ENCODE peak calls at places on chromosomes 1 and 21, in seven cellular contexts. G is AG04449, W is foreskin fibroblast, D is trophoblast cell, M is fibroblast of pulmonary artery, R is K562, E is psoas muscle. U is an unnamed sample.

GRCh38 chr1:69510026-69510425 is 57.7 kb upstream of the LRRC7 start:
- DNase-seq in D (peak; percentile 13), E (no peak), G (no peak), W (no peak), R (no peak), M (no peak), U (no peak)

GRCh38 chr1:23619299-23620188 is 60.2 kb upstream of the ID3 start:
- DNase-seq in W (peak; percentile 30), G (no peak), R (peak; percentile 92), D (peak; percentile 21), M (no peak), E (peak; percentile 55), U (peak; percentile 87)

GRCh38 chr1:28027238-28027637 is 61.2 kb downstream of the EYA3 start:
- DNase-seq in E (no peak), G (no peak), W (no peak), M (no peak), D (no peak), R (no peak), U (no peak)

GRCh38 chr1:66542811-66543767 is 9.1 kb downstream of the SGIP1 start:
- DNase-seq in G (peak; percentile 60), D (peak; percentile 39), W (peak; percentile 84), E (no peak), M (peak; percentile 61), R (no peak), U (peak; percentile 85)

GRCh38 chr21:34983680-34984086 is 65.4 kb downstream of the RUNX1 start:
- DNase-seq in R (peak; percentile 45), G (no peak), M (peak; percentile 28), E (no peak), W (peak; percentile 90), D (peak; percentile 22), U (no peak)

GRCh38 chr1:98177751-98178150 is 256.9 kb upstream of the DPYD start:
- DNase-seq in E (no peak), M (no peak), R (no peak), G (no peak), D (no peak), W (peak; percentile 48), U (no peak)

GRCh38 chr1:225508538-225509375 is 80.9 kb upstream of the LBR start:
- DNase-seq in R (no peak), W (peak; percentile 95), G (peak; percentile 89), D (peak; percentile 87), E (no peak), M (peak; percentile 99), U (peak; percentile 86)

GRCh38 chr1:214403431-214403830 is 122.5 kb downstream of the SMYD2 start:
- DNase-seq in E (no peak), R (no peak), G (no peak), D (no peak), W (no peak), M (no peak), U (no peak)

GRCh38 chr1:153968400-153968799 is 698 bp downstream of the CREB3L4 start:
- DNase-seq in R (peak; percentile 27), W (no peak), G (no peak), D (no peak), M (no peak), E (no peak), U (no peak)

GRCh38 chr1:219189021-219189824 is 15.5 kb downstream of the LYPLAL1 start:
- DNase-seq in D (peak; percentile 3), R (no peak), G (no peak), E (no peak), M (peak; percentile 72), W (peak; percentile 79), U (no peak)

GRCh38 chr1:108141604-108142003 is 58.5 kb downstream of the SLC25A24 start:
- DNase-seq in R (no peak), M (peak; percentile 49), W (peak; percentile 57), G (no peak), D (peak; percentile 34), E (no peak), U (no peak)

GRCh38 chr1:172537827-172538391 is 5.0 kb downstream of the SUCO start:
- DNase-seq in R (no peak), M (no peak), D (no peak), E (no peak), W (peak; percentile 34), G (no peak), U (no peak)

GRCh38 chr1:228454238-228454637 is 32.9 kb upstream of the RNF187 start:
- DNase-seq in G (no peak), M (no peak), R (no peak), W (no peak), D (peak; percentile 70), E (no peak), U (peak; percentile 46)

GRCh38 chr1:101135526-101135925 is 101.3 kb upstream of the S1PR1 start:
- DNase-seq in W (no peak), M (no peak), G (no peak), D (no peak), R (no peak), E (no peak), U (no peak)

GRCh38 chr1:101137144-101138126 is 99.4 kb upstream of the S1PR1 start:
- DNase-seq in D (peak; percentile 79), G (peak; percentile 51), E (no peak), R (no peak), M (peak; percentile 85), W (peak; percentile 46), U (no peak)

GRCh38 chr1:101140041-101140718 is 96.6 kb upstream of the S1PR1 start:
- DNase-seq in E (no peak), D (peak; percentile 80), W (no peak), R (no peak), M (no peak), G (no peak), U (no peak)

GRCh38 chr1:101139130-101139529 is 97.7 kb upstream of the S1PR1 start:
- DNase-seq in G (no peak), M (no peak), E (no peak), D (no peak), R (no peak), W (no peak), U (no peak)

GRCh38 chr1:101136739-101137138 is 100.1 kb upstream of the S1PR1 start:
- DNase-seq in D (peak; percentile 7), R (no peak), G (no peak), M (peak; percentile 59), E (no peak), W (peak; percentile 12), U (no peak)
- H3K4me3 ChIP-seq in D (no peak overlapping the region), R (no peak overlapping the region), G (no peak overlapping the region), M (no peak overlapping the region), E (no peak overlapping the region), W (no peak overlapping the region), U (no peak overlapping the region)

GRCh38 chr1:200895801-200896570 is 1.3 kb downstream of the INAVA start:
- DNase-seq in R (no peak), E (no peak), W (no peak), M (no peak), G (no peak), D (peak; percentile 39), U (peak; percentile 88)

GRCh38 chr1:200893411-200893901 is 1.2 kb upstream of the INAVA start:
- DNase-seq in W (no peak), E (no peak), G (no peak), M (no peak), D (no peak), R (no peak), U (peak; percentile 65)

GRCh38 chr1:200895448-200895799 is 724 bp downstream of the INAVA start:
- DNase-seq in R (no peak), D (no peak), E (no peak), G (no peak), W (no peak), M (no peak), U (peak; percentile 66)

GRCh38 chr1:200896571-200897187 is 2.0 kb downstream of the INAVA start:
- DNase-seq in D (peak; percentile 91), E (no peak), R (no peak), W (no peak), M (peak; percentile 28), G (no peak), U (peak; percentile 99)

DNA sequence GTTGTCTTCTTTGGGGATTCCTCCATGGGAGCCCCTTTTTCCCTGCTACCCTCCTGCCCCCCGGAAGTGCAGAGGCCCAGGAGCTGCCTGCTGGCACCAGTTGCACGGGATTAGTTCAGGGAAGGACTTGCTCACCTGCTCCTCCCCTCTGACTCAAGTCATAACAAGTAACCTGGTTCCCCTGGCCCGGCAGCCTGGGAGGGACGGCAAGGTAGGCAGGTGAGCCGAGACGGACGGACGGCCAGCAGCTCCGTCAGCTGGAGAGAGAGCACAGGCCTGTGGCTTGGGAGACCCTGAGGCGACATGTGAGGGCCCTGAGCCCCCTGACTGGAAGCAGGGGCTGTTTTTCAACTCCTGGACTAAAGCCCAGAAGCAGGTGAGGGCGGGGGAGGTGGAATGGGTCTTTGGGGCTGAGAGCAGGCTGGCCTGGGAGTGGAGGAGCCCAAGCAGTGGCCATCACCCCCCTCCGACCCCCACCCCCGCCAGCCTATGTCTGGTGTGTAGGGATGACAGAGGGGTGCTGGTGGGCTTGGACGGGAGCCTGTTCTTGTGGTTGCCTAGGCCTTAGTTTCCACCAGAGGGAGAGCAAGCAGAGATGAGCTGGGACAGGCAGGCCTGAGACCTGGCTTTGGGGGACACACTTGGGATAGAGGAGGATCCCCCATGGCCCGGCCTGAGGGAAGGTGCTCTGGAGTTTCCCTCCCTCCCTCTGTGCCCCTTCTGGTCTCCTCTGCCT is at the start of gene INAVA:
- DNase-seq in W (no peak), R (no peak), G (no peak), M (no peak), E (no peak), D (peak; percentile 80), U (peak; percentile 93)
- H3K4me3 ChIP-seq in W (no peak within 1 kb of the TSS), R (no peak within 1 kb of the TSS), G (no peak within 1 kb of the TSS), M (no peak within 1 kb of the TSS), E (no peak within 1 kb of the TSS), D (peak within 1 kb of the TSS; percentile 52), U (peak within 1 kb of the TSS; percentile 43)

GRCh38 chr1:17875171-17875881 is 120.2 kb downstream of the ACTL8 start:
- DNase-seq in W (peak; percentile 92), E (no peak), G (no peak), D (no peak), R (no peak), M (no peak), U (no peak)
- H3K4me3 ChIP-seq in W (no peak overlapping the region), E (no peak overlapping the region), G (no peak overlapping the region), D (no peak overlapping the region), R (no peak overlapping the region), M (no peak overlapping the region), U (no peak overlapping the region)

GRCh38 chr1:112718691-112719418 is 3.7 kb upstream of the PPM1J start:
- DNase-seq in G (no peak), W (peak; percentile 93), D (peak; percentile 84), E (peak; percentile 91), R (peak; percentile 72), M (peak; percentile 66), U (peak; percentile 73)
- H3K4me3 ChIP-seq in G (peak overlapping the region; percentile 6), W (no peak overlapping the region), D (no peak overlapping the region), E (peak overlapping the region; percentile 54), R (no peak overlapping the region), M (no peak overlapping the region), U (no peak overlapping the region)